ENCODE peak calls at places on chromosome 21, in six cellular contexts. R is foreskin melanocyte; E is smooth muscle cell of the brain vasculature; Q is HEK293T; G is activated CD4-positive, CD25-positive, alpha-beta regulatory T cell treated with anti-CD3 and anti-CD28 coated beads, Interleukin-2, amount 50 U/mL, for 16 hours; O is heart left ventricle. H is an unnamed sample.

GRCh38 chr21:41171210-41171609 is 3.2 kb downstream of the BACE2 start:
- DNase-seq in R (peak), E (no peak), O (peak), G (no peak), Q (no peak), H (no peak)

GRCh38 chr21:28900481-28900880 is 92.2 kb downstream of the LTN1 start:
- DNase-seq in O (no peak), G (no peak), E (no peak), Q (no peak), R (peak), H (no peak)

GRCh38 chr21:40563845-40564717 is 282.9 kb downstream of the DSCAM start:
- DNase-seq in E (no peak), Q (no peak), O (no peak), G (no peak), R (peak), H (no peak)

GRCh38 chr21:44944596-44944995 is 4.8 kb downstream of the SLX9 start:
- DNase-seq in G (no peak), E (no peak), Q (no peak), O (no peak), R (no peak), H (no peak)

GRCh38 chr21:36547464-36547863 is 67.5 kb upstream of the CLDN14 start:
- DNase-seq in E (no peak), O (no peak), R (no peak), G (no peak), Q (no peak), H (no peak)

GRCh38 chr21:14686466-14687276 is 140.6 kb upstream of the SAMSN1 start:
- DNase-seq in O (no peak), Q (no peak), G (no peak), R (no peak), E (no peak), H (no peak)

GRCh38 chr21:20720623-20721022 is 277.6 kb upstream of the NCAM2 start:
- DNase-seq in R (no peak), O (no peak), G (no peak), E (no peak), Q (no peak), H (no peak)

GRCh38 chr21:25639167-25639921 is at the start of gene JAM2:
- DNase-seq in R (no peak), Q (peak), O (peak), G (no peak), E (no peak), H (no peak)

GRCh38 chr21:39681845-39682244 is 63.1 kb upstream of the IGSF5 start:
- DNase-seq in Q (no peak), R (no peak), O (no peak), E (no peak), G (no peak), H (no peak)

GRCh38 chr21:17650301-17650700 is 37.6 kb upstream of the BTG3 start:
- DNase-seq in E (no peak), Q (no peak), R (no peak), G (no peak), O (no peak), H (no peak)

GRCh38 chr21:14862794-14863720 is 201.7 kb downstream of the NRIP1 start:
- DNase-seq in G (no peak), R (no peak), O (no peak), E (no peak), Q (no peak), H (no peak)

H was measured in GF-D8.